ENCODE peak calls at places on chromosomes 6 and 20, in six cellular contexts. Q is stimulated activated CD8-positive, alpha-beta memory T cell treated with anti-CD3 and anti-CD28 coated beads, Interleukin-7, amount 100 ng/mL, for 1 hour; J is psoas muscle; S is A172; V is EL; L is aorta. M is an unnamed sample.

GRCh38 chr6:35046098-35046497 is 95.0 kb downstream of the TCP11 start:
- DNase-seq in Q (no peak), J (no peak), S (no peak), V (no peak), L (no peak), M (no peak)

GRCh38 chr20:5612476-5613291 is 137.5 kb upstream of the SHLD1 start:
- DNase-seq in Q (no peak), J (no peak), S (peak; percentile 21), V (peak; percentile 37), L (peak; percentile 47), M (no peak)

GRCh38 chr6:31741815-31742214 is 2.0 kb downstream of the MSH5 start:
- DNase-seq in Q (no peak), J (no peak), S (no peak), V (no peak), L (no peak), M (no peak)

GRCh38 chr6:143516700-143517446 is 5.4 kb upstream of the FUCA2 start:
- DNase-seq in Q (no peak), J (no peak), S (no peak), V (no peak), L (no peak), M (no peak)

GRCh38 chr6:44122821-44123220 is 4.4 kb downstream of the MRPL14 start:
- DNase-seq in Q (no peak), J (no peak), S (no peak), V (no peak), L (no peak), M (peak; percentile 2)

GRCh38 chr20:36234771-36235320 is 1.4 kb upstream of the AAR2 start:
- DNase-seq in Q (no peak), J (no peak), S (no peak), V (no peak), L (no peak), M (no peak)

GRCh38 chr6:142301421-142302391 is at the start of gene ADGRG6:
- DNase-seq in Q (no peak), J (peak; percentile 56), S (peak; percentile 41), V (peak; percentile 70), L (peak; percentile 59), M (no peak)

GRCh38 chr6:84466521-84466920 is 239.1 kb upstream of the CEP162 start:
- DNase-seq in Q (no peak), J (no peak), S (peak; percentile 73), V (peak; percentile 74), L (peak; percentile 55), M (no peak)

GRCh38 chr6:124400600-124400999 is 561.6 kb upstream of the RNF217 start:
- DNase-seq in Q (no peak), J (no peak), S (no peak), V (no peak), L (no peak), M (no peak)

GRCh38 chr6:82862543-82862942 is 203.1 kb downstream of the UBE3D start:
- DNase-seq in Q (no peak), J (no peak), S (peak; percentile 93), V (peak; percentile 91), L (no peak), M (no peak)

GRCh38 chr6:165119231-165120020 is 190.0 kb downstream of the C6orf118 start:
- DNase-seq in Q (no peak), J (no peak), S (no peak), V (no peak), L (no peak), M (no peak)

GRCh38 chr6:139240161-139241010 is 51.4 kb downstream of the TXLNB start:
- DNase-seq in Q (no peak), J (no peak), S (peak; percentile 10), V (peak; percentile 58), L (no peak), M (no peak)

GRCh38 chr6:107662333-107662732 is 161.8 kb downstream of the SCML4 start:
- DNase-seq in Q (no peak), J (no peak), S (no peak), V (no peak), L (no peak), M (no peak)

GRCh38 chr6:16622193-16622592 is 139.1 kb downstream of the ATXN1 start:
- DNase-seq in Q (no peak), J (no peak), S (no peak), V (no peak), L (no peak), M (no peak)

GRCh38 chr6:119342430-119342829 is 7.1 kb downstream of the MAN1A1 start:
- DNase-seq in Q (no peak), J (no peak), S (no peak), V (no peak), L (no peak), M (no peak)